ENCODE peak calls at places on chromosome 21, in nine cellular contexts. One of them, this sample, is unnamed.

GRCh38 chr21:46229923-46230260 is 1.3 kb upstream of the LSS start:
- DNase-seq in neural progenitor cell: no peak
- DNase-seq in HFF-Myc: no peak
- DNase-seq in colonic mucosa: no peak
- DNase-seq in stimulated activated CD4-positive, alpha-beta T cell treated with anti-CD3 and anti-CD28 coated beads, Interleukin-2, amount 100 ng/mL, for 48 hours: no peak
- DNase-seq in lung microvascular endothelial cell: no peak
- DNase-seq in NCI-H1092 treated with DMSO at 0.1 percent for 48 hours: no peak
- DNase-seq in DMS79 treated with DMSO at 0.1 percent for 48 hours: no peak
- DNase-seq in GM19239: no peak
- DNase-seq in this sample: no peak

GRCh38 chr21:15604424-15604823 is 125.4 kb upstream of the USP25 start:
- DNase-seq in DMS79 treated with DMSO at 0.1 percent for 48 hours: no peak
- DNase-seq in GM19239: no peak
- DNase-seq in HFF-Myc: peak
- DNase-seq in lung microvascular endothelial cell: peak
- DNase-seq in colonic mucosa: no peak
- DNase-seq in neural progenitor cell: no peak
- DNase-seq in stimulated activated CD4-positive, alpha-beta T cell treated with anti-CD3 and anti-CD28 coated beads, Interleukin-2, amount 100 ng/mL, for 48 hours: no peak
- DNase-seq in NCI-H1092 treated with DMSO at 0.1 percent for 48 hours: no peak
- DNase-seq in this sample: no peak

GRCh38 chr21:15071012-15071411 is 6.2 kb upstream of the NRIP1 start:
- DNase-seq in GM19239: no peak
- DNase-seq in neural progenitor cell: no peak
- DNase-seq in colonic mucosa: no peak
- DNase-seq in DMS79 treated with DMSO at 0.1 percent for 48 hours: no peak
- DNase-seq in NCI-H1092 treated with DMSO at 0.1 percent for 48 hours: no peak
- DNase-seq in HFF-Myc: no peak
- DNase-seq in lung microvascular endothelial cell: no peak
- DNase-seq in stimulated activated CD4-positive, alpha-beta T cell treated with anti-CD3 and anti-CD28 coated beads, Interleukin-2, amount 100 ng/mL, for 48 hours: no peak
- DNase-seq in this sample: no peak

GRCh38 chr21:43866233-43866632 is 1.2 kb downstream of the AGPAT3 start:
- DNase-seq in lung microvascular endothelial cell: peak
- DNase-seq in neural progenitor cell: peak
- DNase-seq in GM19239: peak
- DNase-seq in colonic mucosa: peak
- DNase-seq in NCI-H1092 treated with DMSO at 0.1 percent for 48 hours: no peak
- DNase-seq in stimulated activated CD4-positive, alpha-beta T cell treated with anti-CD3 and anti-CD28 coated beads, Interleukin-2, amount 100 ng/mL, for 48 hours: peak
- DNase-seq in DMS79 treated with DMSO at 0.1 percent for 48 hours: peak
- DNase-seq in HFF-Myc: peak
- DNase-seq in this sample: peak

GRCh38 chr21:31731112-31731801 is 661 bp downstream of the SCAF4 start:
- DNase-seq in neural progenitor cell: peak
- DNase-seq in GM19239: peak
- DNase-seq in NCI-H1092 treated with DMSO at 0.1 percent for 48 hours: peak
- DNase-seq in stimulated activated CD4-positive, alpha-beta T cell treated with anti-CD3 and anti-CD28 coated beads, Interleukin-2, amount 100 ng/mL, for 48 hours: peak
- DNase-seq in DMS79 treated with DMSO at 0.1 percent for 48 hours: no peak
- DNase-seq in lung microvascular endothelial cell: peak
- DNase-seq in colonic mucosa: peak
- DNase-seq in HFF-Myc: no peak
- DNase-seq in this sample: no peak

GRCh38 chr21:29145354-29145782 is 14.9 kb downstream of the MAP3K7CL start:
- DNase-seq in GM19239: no peak
- DNase-seq in stimulated activated CD4-positive, alpha-beta T cell treated with anti-CD3 and anti-CD28 coated beads, Interleukin-2, amount 100 ng/mL, for 48 hours: no peak
- DNase-seq in colonic mucosa: no peak
- DNase-seq in lung microvascular endothelial cell: peak
- DNase-seq in DMS79 treated with DMSO at 0.1 percent for 48 hours: no peak
- DNase-seq in NCI-H1092 treated with DMSO at 0.1 percent for 48 hours: no peak
- DNase-seq in neural progenitor cell: no peak
- DNase-seq in HFF-Myc: peak
- DNase-seq in this sample: peak

GRCh38 chr21:28669331-28669730 is 323.3 kb downstream of the LTN1 start:
- DNase-seq in stimulated activated CD4-positive, alpha-beta T cell treated with anti-CD3 and anti-CD28 coated beads, Interleukin-2, amount 100 ng/mL, for 48 hours: no peak
- DNase-seq in DMS79 treated with DMSO at 0.1 percent for 48 hours: no peak
- DNase-seq in lung microvascular endothelial cell: peak
- DNase-seq in HFF-Myc: no peak
- DNase-seq in colonic mucosa: no peak
- DNase-seq in GM19239: no peak
- DNase-seq in NCI-H1092 treated with DMSO at 0.1 percent for 48 hours: no peak
- DNase-seq in neural progenitor cell: no peak
- DNase-seq in this sample: no peak

GRCh38 chr21:45897191-45898027 is 84.2 kb upstream of the COL6A1 start:
- DNase-seq in GM19239: no peak
- DNase-seq in DMS79 treated with DMSO at 0.1 percent for 48 hours: no peak
- DNase-seq in neural progenitor cell: no peak
- DNase-seq in colonic mucosa: no peak
- DNase-seq in lung microvascular endothelial cell: no peak
- DNase-seq in stimulated activated CD4-positive, alpha-beta T cell treated with anti-CD3 and anti-CD28 coated beads, Interleukin-2, amount 100 ng/mL, for 48 hours: no peak
- DNase-seq in NCI-H1092 treated with DMSO at 0.1 percent for 48 hours: no peak
- DNase-seq in HFF-Myc: no peak
- DNase-seq in this sample: no peak

GRCh38 chr21:41966872-41967621 is 13.2 kb upstream of the C2CD2 start:
- DNase-seq in GM19239: no peak
- DNase-seq in lung microvascular endothelial cell: no peak
- DNase-seq in neural progenitor cell: no peak
- DNase-seq in stimulated activated CD4-positive, alpha-beta T cell treated with anti-CD3 and anti-CD28 coated beads, Interleukin-2, amount 100 ng/mL, for 48 hours: no peak
- DNase-seq in HFF-Myc: no peak
- DNase-seq in DMS79 treated with DMSO at 0.1 percent for 48 hours: no peak
- DNase-seq in colonic mucosa: peak
- DNase-seq in NCI-H1092 treated with DMSO at 0.1 percent for 48 hours: no peak
- DNase-seq in this sample: no peak

GRCh38 chr21:33993286-33994231 is 78.0 kb upstream of the ATP5PO start:
- DNase-seq in neural progenitor cell: no peak
- DNase-seq in stimulated activated CD4-positive, alpha-beta T cell treated with anti-CD3 and anti-CD28 coated beads, Interleukin-2, amount 100 ng/mL, for 48 hours: no peak
- DNase-seq in GM19239: no peak
- DNase-seq in lung microvascular endothelial cell: peak
- DNase-seq in DMS79 treated with DMSO at 0.1 percent for 48 hours: no peak
- DNase-seq in NCI-H1092 treated with DMSO at 0.1 percent for 48 hours: peak
- DNase-seq in colonic mucosa: peak
- DNase-seq in HFF-Myc: no peak
- DNase-seq in this sample: no peak

GRCh38 chr21:45139473-45139872 is 65.1 kb downstream of the ADARB1 start:
- DNase-seq in HFF-Myc: no peak
- DNase-seq in lung microvascular endothelial cell: no peak
- DNase-seq in stimulated activated CD4-positive, alpha-beta T cell treated with anti-CD3 and anti-CD28 coated beads, Interleukin-2, amount 100 ng/mL, for 48 hours: no peak
- DNase-seq in NCI-H1092 treated with DMSO at 0.1 percent for 48 hours: no peak
- DNase-seq in GM19239: no peak
- DNase-seq in neural progenitor cell: no peak
- DNase-seq in DMS79 treated with DMSO at 0.1 percent for 48 hours: no peak
- DNase-seq in colonic mucosa: no peak
- DNase-seq in this sample: no peak

GRCh38 chr21:27476696-27477095 is 509.8 kb upstream of the ADAMTS5 start:
- DNase-seq in neural progenitor cell: no peak
- DNase-seq in NCI-H1092 treated with DMSO at 0.1 percent for 48 hours: no peak
- DNase-seq in lung microvascular endothelial cell: no peak
- DNase-seq in stimulated activated CD4-positive, alpha-beta T cell treated with anti-CD3 and anti-CD28 coated beads, Interleukin-2, amount 100 ng/mL, for 48 hours: no peak
- DNase-seq in HFF-Myc: no peak
- DNase-seq in DMS79 treated with DMSO at 0.1 percent for 48 hours: no peak
- DNase-seq in colonic mucosa: no peak
- DNase-seq in GM19239: no peak
- DNase-seq in this sample: no peak

GRCh38 chr21:22476726-22477646 is 1478.8 kb downstream of the NCAM2 start:
- DNase-seq in stimulated activated CD4-positive, alpha-beta T cell treated with anti-CD3 and anti-CD28 coated beads, Interleukin-2, amount 100 ng/mL, for 48 hours: no peak
- DNase-seq in HFF-Myc: no peak
- DNase-seq in lung microvascular endothelial cell: no peak
- DNase-seq in neural progenitor cell: no peak
- DNase-seq in NCI-H1092 treated with DMSO at 0.1 percent for 48 hours: no peak
- DNase-seq in GM19239: no peak
- DNase-seq in colonic mucosa: no peak
- DNase-seq in DMS79 treated with DMSO at 0.1 percent for 48 hours: no peak
- DNase-seq in this sample: no peak

GRCh38 chr21:37658121-37658993 is 257.9 kb downstream of the KCNJ6 start:
- DNase-seq in colonic mucosa: no peak
- DNase-seq in NCI-H1092 treated with DMSO at 0.1 percent for 48 hours: no peak
- DNase-seq in lung microvascular endothelial cell: no peak
- DNase-seq in HFF-Myc: no peak
- DNase-seq in GM19239: no peak
- DNase-seq in DMS79 treated with DMSO at 0.1 percent for 48 hours: no peak
- DNase-seq in stimulated activated CD4-positive, alpha-beta T cell treated with anti-CD3 and anti-CD28 coated beads, Interleukin-2, amount 100 ng/mL, for 48 hours: no peak
- DNase-seq in neural progenitor cell: no peak
- DNase-seq in this sample: no peak

GRCh38 chr21:31509108-31510017 is 150.1 kb upstream of the SOD1 start:
- DNase-seq in neural progenitor cell: peak
- DNase-seq in GM19239: peak
- DNase-seq in DMS79 treated with DMSO at 0.1 percent for 48 hours: no peak
- DNase-seq in stimulated activated CD4-positive, alpha-beta T cell treated with anti-CD3 and anti-CD28 coated beads, Interleukin-2, amount 100 ng/mL, for 48 hours: peak
- DNase-seq in colonic mucosa: peak
- DNase-seq in NCI-H1092 treated with DMSO at 0.1 percent for 48 hours: no peak
- DNase-seq in HFF-Myc: no peak
- DNase-seq in lung microvascular endothelial cell: no peak
- DNase-seq in this sample: peak

This sample was measured in H54.